ENCODE peak calls at places on chromosomes 16 and 17, in seven cellular contexts. U, K, Z, I, Q, X and J are unnamed samples.

GRCh38 chr17:16214190-16215001 is 938 bp downstream of the NCOR1 start:
- DNase-seq in Q (peak; percentile 42), I (no peak), Z (no peak), X (no peak), U (peak; percentile 17), K (no peak), J (peak; percentile 37)

GRCh38 chr16:11032922-11033291 is 88.5 kb downstream of the CLEC16A start:
- DNase-seq in I (no peak), X (no peak), K (no peak), Z (no peak), U (peak; percentile 26), Q (peak; percentile 71), J (no peak)

GRCh38 chr16:63447121-63447520 is 1410.9 kb upstream of the CDH8 start:
- DNase-seq in U (no peak), K (no peak), Z (peak; percentile 44), X (no peak), Q (no peak), I (no peak), J (peak; percentile 23)

GRCh38 chr17:50469005-50469605 is 425 bp upstream of the CHAD start:
- DNase-seq in U (peak; percentile 49), X (no peak), I (no peak), Q (no peak), K (no peak), Z (no peak), J (no peak)

GRCh38 chr16:50300942-50301625 is 34.7 kb downstream of the ADCY7 start:
- DNase-seq in X (no peak), K (no peak), Z (no peak), I (no peak), U (peak; percentile 71), Q (peak; percentile 84), J (no peak)

GRCh38 chr17:1487939-1488825 is 4.3 kb downstream of the MYO1C start:
- DNase-seq in X (no peak), Z (no peak), U (peak; percentile 97), K (no peak), I (peak; percentile 58), Q (peak; percentile 83), J (peak; percentile 89)

GRCh38 chr16:87108941-87109340 is 208.3 kb downstream of the C16orf95 start:
- DNase-seq in Q (peak; percentile 65), X (no peak), K (no peak), U (no peak), Z (no peak), I (no peak), J (no peak)

GRCh38 chr16:68452176-68452575 is 3.9 kb upstream of the SMPD3 start:
- DNase-seq in X (no peak), K (no peak), Z (no peak), I (no peak), U (peak; percentile 27), Q (peak; percentile 21), J (no peak)

GRCh38 chr17:10790491-10791401 is 13.2 kb downstream of the TMEM238L start:
- DNase-seq in I (no peak), X (peak; percentile 84), K (no peak), Z (no peak), Q (no peak), U (no peak), J (peak; percentile 49)

GRCh38 chr17:44241104-44241503 is 21.6 kb upstream of the UBTF start:
- DNase-seq in X (no peak), U (no peak), Z (no peak), I (no peak), K (no peak), Q (no peak), J (no peak)

GRCh38 chr16:54282202-54282922 is 4.2 kb downstream of the IRX3 start:
- DNase-seq in U (peak; percentile 77), Z (no peak), X (no peak), Q (peak; percentile 13), K (peak; percentile 15), I (no peak), J (peak; percentile 52)

GRCh38 chr16:30458561-30459394 is 13.1 kb upstream of the SEPHS2 start:
- DNase-seq in Q (no peak), X (no peak), K (no peak), U (no peak), I (peak; percentile 52), Z (no peak), J (no peak)

GRCh38 chr17:43515641-43516040 is 30.5 kb downstream of the ETV4 start:
- DNase-seq in I (no peak), Z (no peak), K (no peak), X (no peak), U (no peak), Q (no peak), J (no peak)

GRCh38 chr17:17874478-17874877 is 37.7 kb upstream of the SREBF1 start:
- DNase-seq in I (no peak), U (peak; percentile 62), Q (peak; percentile 67), X (peak; percentile 57), K (no peak), Z (no peak), J (no peak)

GRCh38 chr16:89200124-89200849 is at the start of gene SLC22A31:
- DNase-seq in X (no peak), Z (no peak), Q (peak; percentile 21), K (no peak), I (no peak), U (peak; percentile 20), J (no peak)

GRCh38 chr17:75691371-75692290 is 24.5 kb downstream of the SAP30BP start:
- DNase-seq in Q (peak; percentile 72), K (no peak), U (no peak), I (no peak), Z (no peak), X (no peak), J (no peak)